ENCODE peak calls at places on chromosomes 13 and 19, in nine cellular contexts. A is CD4-positive, CD25-positive, alpha-beta regulatory T cell; T is cardiac muscle cell; R is DND-41; F is CD8-positive, alpha-beta memory T cell; E is heart right ventricle; J is left ventricle myocardium inferior; Q is A673; N is pancreas. K is an unnamed sample.

GRCh38 chr19:38360839-38361631 is 13.3 kb upstream of the PSMD8 start:
- DNase-seq in A (no peak), T (no peak), R (no peak), F (no peak), E (no peak), J (no peak), Q (no peak), N (no peak), K (no peak)

GRCh38 chr13:65597839-65598818 is 1632.0 kb downstream of the PCDH9 start:
- DNase-seq in A (no peak), T (no peak), R (no peak), F (no peak), E (no peak), J (no peak), Q (no peak), N (no peak), K (no peak)

GRCh38 chr19:41225238-41226052 is 6.4 kb downstream of the AXL start:
- DNase-seq in A (peak; percentile 10), T (peak; percentile 28), R (no peak), F (no peak), E (no peak), J (peak; percentile 48), Q (peak; percentile 53), N (no peak), K (peak; percentile 93)

GRCh38 chr19:15015946-15016542 is 33.2 kb upstream of the CASP14 start:
- DNase-seq in A (no peak), T (peak; percentile 43), R (peak; percentile 28), F (no peak), E (no peak), J (no peak), Q (peak; percentile 25), N (peak; percentile 56), K (no peak)

GRCh38 chr13:50916701-50917184 is 7.2 kb downstream of the RNASEH2B start:
- DNase-seq in A (no peak), T (no peak), R (peak; percentile 67), F (peak; percentile 8), E (no peak), J (peak; percentile 17), Q (peak; percentile 9), N (no peak), K (no peak)

GRCh38 chr13:42164557-42165125 is 107.3 kb upstream of the AKAP11 start:
- DNase-seq in A (no peak), T (no peak), R (no peak), F (no peak), E (no peak), J (no peak), Q (no peak), N (no peak), K (no peak)

GRCh38 chr13:68988176-68988575 is 1119.5 kb upstream of the ATXN8OS start:
- DNase-seq in A (no peak), T (no peak), R (no peak), F (no peak), E (no peak), J (no peak), Q (no peak), N (no peak), K (no peak)

GRCh38 chr19:31408460-31409124 is 59.4 kb upstream of the TSHZ3 start:
- DNase-seq in A (no peak), T (no peak), R (no peak), F (no peak), E (no peak), J (no peak), Q (peak; percentile 93), N (no peak), K (peak; percentile 66)

GRCh38 chr13:39023316-39023715 is 14.6 kb downstream of the PROSER1 start:
- DNase-seq in A (no peak), T (no peak), R (no peak), F (no peak), E (no peak), J (no peak), Q (no peak), N (no peak), K (no peak)

GRCh38 chr19:19053508-19054314 is 10.1 kb upstream of the SLC25A42 start:
- DNase-seq in A (peak; percentile 69), T (peak; percentile 86), R (peak; percentile 47), F (peak; percentile 56), E (peak; percentile 71), J (peak; percentile 76), Q (peak; percentile 67), N (peak; percentile 73), K (no peak)

GRCh38 chr19:48506138-48506733 is 5.4 kb downstream of the LMTK3 start:
- DNase-seq in A (peak; percentile 69), T (no peak), R (no peak), F (peak; percentile 60), E (no peak), J (no peak), Q (peak; percentile 78), N (no peak), K (no peak)

GRCh38 chr19:3275068-3275582 is 50.7 kb downstream of the CELF5 start:
- DNase-seq in A (peak; percentile 34), T (peak; percentile 13), R (peak; percentile 61), F (peak; percentile 26), E (no peak), J (no peak), Q (peak; percentile 61), N (peak; percentile 59), K (no peak)

GRCh38 chr13:24943136-24943535 is 152.8 kb upstream of the PABPC3 start:
- DNase-seq in A (no peak), T (no peak), R (no peak), F (no peak), E (no peak), J (no peak), Q (no peak), N (no peak), K (no peak)

GRCh38 chr19:1039646-1040475 is at the start of gene ABCA7:
- DNase-seq in A (peak; percentile 98), T (peak; percentile 98), R (peak; percentile 99), F (peak; percentile 99), E (peak; percentile 100), J (peak; percentile 99), Q (peak; percentile 98), N (peak; percentile 100), K (peak; percentile 96)
- H3K4me1 ChIP-seq in A (peaks cover 45% of the 10 kb centered on the region), T (peaks cover 8% of the 10 kb centered on the region), R (peaks cover 48% of the 10 kb centered on the region), F (peaks cover 49% of the 10 kb centered on the region), E (peaks cover 22% of the 10 kb centered on the region), J (peaks cover 37% of the 10 kb centered on the region), Q (peaks cover 31% of the 10 kb centered on the region), N (no peaks in the 10 kb centered on the region), K (peaks cover 30% of the 10 kb centered on the region)

GRCh38 chr19:50268501-50268900 is 60.7 kb downstream of the KCNC3 start:
- DNase-seq in A (no peak), T (no peak), R (no peak), F (no peak), E (no peak), J (no peak), Q (no peak), N (no peak), K (no peak)
- H3K9me3 ChIP-seq in A (peaks cover 4% of the 10 kb centered on the region), T (no peaks in the 10 kb centered on the region), R (no peaks in the 10 kb centered on the region), F (no peaks in the 10 kb centered on the region), E (no peaks in the 10 kb centered on the region), J (no peaks in the 10 kb centered on the region), Q (no peaks in the 10 kb centered on the region), N (no peaks in the 10 kb centered on the region), K (no peaks in the 10 kb centered on the region)

GRCh38 chr13:40060318-40061007 is 405.0 kb downstream of the COG6 start:
- DNase-seq in A (no peak), T (no peak), R (no peak), F (no peak), E (peak; percentile 22), J (peak; percentile 46), Q (peak; percentile 87), N (peak; percentile 95), K (no peak)

GRCh38 chr13:40059540-40060232 is 404.2 kb downstream of the COG6 start:
- DNase-seq in A (no peak), T (no peak), R (no peak), F (no peak), E (no peak), J (no peak), Q (no peak), N (peak; percentile 55), K (no peak)

GRCh38 chr13:40063743-40064142 is 408.3 kb downstream of the COG6 start:
- DNase-seq in A (no peak), T (no peak), R (no peak), F (no peak), E (no peak), J (no peak), Q (no peak), N (peak; percentile 32), K (no peak)

GRCh38 chr13:40063278-40063698 is 407.8 kb downstream of the COG6 start:
- DNase-seq in A (no peak), T (no peak), R (no peak), F (no peak), E (no peak), J (peak; percentile 17), Q (no peak), N (peak; percentile 59), K (no peak)

DNA sequence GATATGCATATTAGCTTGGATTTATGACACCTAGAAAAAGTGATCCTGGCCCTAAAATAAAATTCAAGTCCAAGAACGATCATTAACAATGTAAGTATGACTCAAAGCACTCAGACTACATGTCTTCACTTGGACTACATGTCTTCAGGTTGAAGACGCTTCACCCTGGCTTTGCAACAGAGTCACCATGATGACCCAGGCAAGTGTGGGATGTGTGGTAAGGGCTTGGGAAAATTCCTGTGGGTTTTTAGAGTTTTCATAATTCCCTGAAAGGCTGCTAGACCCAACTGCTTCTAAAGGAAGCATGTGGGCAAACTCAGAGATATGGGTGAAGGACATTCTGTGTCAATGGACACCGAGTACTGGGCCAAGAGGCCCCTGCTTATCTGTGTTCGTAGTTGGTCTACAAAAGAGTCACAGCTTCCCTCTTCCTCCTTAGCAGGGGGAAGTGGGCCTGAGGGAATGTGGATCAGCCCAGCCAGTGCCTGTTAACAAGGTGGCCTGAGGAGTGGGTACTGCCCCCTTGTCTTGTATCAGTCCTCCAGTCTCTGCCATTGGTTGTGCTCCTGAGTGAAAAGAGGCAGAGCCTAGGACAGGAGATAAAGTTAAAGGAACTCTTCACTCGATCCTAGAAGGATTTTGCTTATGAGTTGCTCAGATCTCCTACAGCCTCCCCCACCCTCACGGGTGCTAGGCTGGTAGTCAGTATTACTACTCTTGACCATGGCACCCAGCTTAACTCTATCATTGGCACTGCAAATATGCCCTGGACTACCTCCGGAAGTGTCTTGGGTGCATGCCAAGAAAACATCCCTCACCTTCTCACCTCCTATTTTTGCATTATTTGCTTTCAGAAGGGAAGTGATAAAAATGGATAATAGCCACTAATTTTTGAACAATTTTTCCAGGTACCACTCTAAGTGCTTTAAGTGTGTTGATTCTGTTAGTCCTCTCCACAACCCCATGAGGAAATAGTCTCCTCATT is 406.3 kb downstream of the COG6 start:
- DNase-seq in A (no peak), T (no peak), R (no peak), F (no peak), E (no peak), J (no peak), Q (no peak), N (peak; percentile 60), K (no peak)
- H3K4me1 ChIP-seq in A (peaks cover 11% of the 10 kb centered on the region), T (no peaks in the 10 kb centered on the region), R (no peaks in the 10 kb centered on the region), F (no peaks in the 10 kb centered on the region), E (no peaks in the 10 kb centered on the region), J (peaks cover 6% of the 10 kb centered on the region), Q (peaks cover 50% of the 10 kb centered on the region), N (peaks cover 24% of the 10 kb centered on the region), K (no peaks in the 10 kb centered on the region)

GRCh38 chr13:62931901-62932883 is 1516.5 kb upstream of the PCDH20 start:
- DNase-seq in A (no peak), T (no peak), R (no peak), F (no peak), E (no peak), J (no peak), Q (no peak), N (no peak), K (no peak)

DNA sequence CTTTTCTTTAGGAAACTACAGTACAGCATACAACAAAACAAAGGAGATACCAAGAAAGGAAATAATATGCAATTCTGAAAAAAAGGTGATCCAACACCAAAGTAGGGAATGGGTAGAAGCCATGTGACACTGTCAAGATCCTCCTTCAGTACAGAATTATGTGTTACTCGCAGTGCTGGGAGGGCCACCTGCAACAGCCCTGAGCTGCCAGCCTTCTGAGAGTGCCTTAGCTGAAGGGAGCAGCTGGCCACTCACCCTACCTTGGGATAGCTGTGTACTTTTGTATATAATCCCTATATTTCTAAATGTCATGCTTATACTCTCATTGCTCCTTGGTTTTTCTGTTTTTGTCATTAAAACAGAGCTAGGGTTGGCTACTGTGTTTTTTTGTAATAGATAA is 1518.2 kb upstream of the PCDH20 start:
- DNase-seq in A (no peak), T (peak; percentile 9), R (no peak), F (no peak), E (no peak), J (no peak), Q (no peak), N (no peak), K (no peak)
- H3K9me3 ChIP-seq in A (no peaks in the 10 kb centered on the region), T (no peaks in the 10 kb centered on the region), R (no peaks in the 10 kb centered on the region), F (no peaks in the 10 kb centered on the region), E (no peaks in the 10 kb centered on the region), J (no peaks in the 10 kb centered on the region), Q (no peaks in the 10 kb centered on the region), N (no peaks in the 10 kb centered on the region), K (no peaks in the 10 kb centered on the region)

K was measured in right atrium auricular region.